ENCODE peak calls at places on chromosome 7, in four cellular contexts. L, Q, P and U are unnamed samples.

GRCh38 chr7:18290223-18290622 is 205.3 kb upstream of the HDAC9 start:
- DNase-seq in L (no peak), P (no peak), Q (no peak), U (no peak)

GRCh38 chr7:69457912-69458491 is 140.3 kb upstream of the AUTS2 start:
- DNase-seq in Q (peak), L (peak), P (peak), U (no peak)

GRCh38 chr7:100561491-100562194 is 12.1 kb downstream of the SAP25 start:
- DNase-seq in P (no peak), L (no peak), Q (no peak), U (no peak)

GRCh38 chr7:139893999-139894398 is 64.9 kb downstream of the TBXAS1 start:
- DNase-seq in L (no peak), Q (no peak), P (no peak), U (no peak)

GRCh38 chr7:67022501-67022900 is 25.9 kb downstream of the TYW1 start:
- DNase-seq in L (no peak), Q (no peak), P (no peak), U (no peak)

GRCh38 chr7:46750321-46750865 is 829.3 kb upstream of the IGFBP3 start:
- DNase-seq in P (no peak), Q (no peak), L (no peak), U (no peak)

GRCh38 chr7:120059641-120060040 is 213.3 kb upstream of the KCND2 start:
- DNase-seq in L (no peak), P (no peak), Q (no peak), U (no peak)

GRCh38 chr7:143396625-143397556 is 11.8 kb downstream of the EPHA1 start:
- DNase-seq in Q (no peak), P (no peak), L (no peak), U (no peak)

GRCh38 chr7:158957921-158958471 is 101.6 kb downstream of the DYNC2I1 start:
- DNase-seq in Q (no peak), L (no peak), P (peak), U (no peak)

GRCh38 chr7:139620676-139621344 is 97.3 kb downstream of the CLEC2L start:
- DNase-seq in Q (peak), P (peak), L (no peak), U (peak)

GRCh38 chr7:140909476-140910161 is 15.1 kb downstream of the BRAF start:
- DNase-seq in Q (no peak), P (no peak), L (no peak), U (no peak)

GRCh38 chr7:130982160-130982638 is 248.2 kb upstream of the KLF14 start:
- DNase-seq in Q (no peak), L (no peak), P (no peak), U (no peak)

GRCh38 chr7:133315332-133316040 is 62.6 kb downstream of the EXOC4 start:
- DNase-seq in P (no peak), L (no peak), Q (no peak), U (no peak)

GRCh38 chr7:50867048-50867383 is 84.3 kb upstream of the GRB10 start:
- DNase-seq in P (no peak), L (no peak), Q (no peak), U (no peak)

GRCh38 chr7:123635551-123636359 is 19.9 kb upstream of the LMOD2 start:
- DNase-seq in Q (no peak), L (no peak), P (no peak), U (no peak)

GRCh38 chr7:121083138-121083789 is 94.8 kb downstream of the CPED1 start:
- DNase-seq in P (no peak), L (no peak), Q (no peak), U (no peak)

GRCh38 chr7:55426676-55427075 is 61.5 kb downstream of the LANCL2 start:
- DNase-seq in P (peak), L (no peak), Q (no peak), U (no peak)

GRCh38 chr7:83001362-83002040 is 161.2 kb downstream of the PCLO start:
- DNase-seq in Q (no peak), P (no peak), L (no peak), U (no peak)

GRCh38 chr7:83005410-83005809 is 157.3 kb downstream of the PCLO start:
- DNase-seq in L (no peak), Q (no peak), P (no peak), U (no peak)
- TF ChIP-seq CTCF in L (no peak), Q (no peak), P (peak), U (peak)

DNA sequence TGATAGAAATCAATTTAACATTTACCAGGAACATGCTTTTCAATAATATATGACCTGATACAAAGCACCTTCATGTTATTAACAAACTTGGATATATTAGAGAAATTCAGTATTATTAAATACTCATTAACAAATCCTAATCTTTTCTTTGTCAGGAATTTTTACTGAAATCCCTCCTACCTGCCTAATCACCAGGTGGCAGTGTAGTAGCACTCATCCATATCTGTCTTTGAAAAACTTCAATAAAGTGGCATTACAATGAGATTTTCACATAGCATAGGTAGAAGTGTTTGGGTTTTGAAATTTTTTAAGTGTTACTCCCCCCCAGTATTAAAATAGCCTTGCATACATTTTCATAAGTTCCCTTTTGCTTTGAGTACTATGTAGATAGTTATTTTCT is 1246.6 kb upstream of the LRRN3 start:
- DNase-seq in P (no peak), Q (no peak), L (no peak), U (no peak)
- TF ChIP-seq CTCF in P (no peak), Q (peak), L (peak), U (peak)

DNA sequence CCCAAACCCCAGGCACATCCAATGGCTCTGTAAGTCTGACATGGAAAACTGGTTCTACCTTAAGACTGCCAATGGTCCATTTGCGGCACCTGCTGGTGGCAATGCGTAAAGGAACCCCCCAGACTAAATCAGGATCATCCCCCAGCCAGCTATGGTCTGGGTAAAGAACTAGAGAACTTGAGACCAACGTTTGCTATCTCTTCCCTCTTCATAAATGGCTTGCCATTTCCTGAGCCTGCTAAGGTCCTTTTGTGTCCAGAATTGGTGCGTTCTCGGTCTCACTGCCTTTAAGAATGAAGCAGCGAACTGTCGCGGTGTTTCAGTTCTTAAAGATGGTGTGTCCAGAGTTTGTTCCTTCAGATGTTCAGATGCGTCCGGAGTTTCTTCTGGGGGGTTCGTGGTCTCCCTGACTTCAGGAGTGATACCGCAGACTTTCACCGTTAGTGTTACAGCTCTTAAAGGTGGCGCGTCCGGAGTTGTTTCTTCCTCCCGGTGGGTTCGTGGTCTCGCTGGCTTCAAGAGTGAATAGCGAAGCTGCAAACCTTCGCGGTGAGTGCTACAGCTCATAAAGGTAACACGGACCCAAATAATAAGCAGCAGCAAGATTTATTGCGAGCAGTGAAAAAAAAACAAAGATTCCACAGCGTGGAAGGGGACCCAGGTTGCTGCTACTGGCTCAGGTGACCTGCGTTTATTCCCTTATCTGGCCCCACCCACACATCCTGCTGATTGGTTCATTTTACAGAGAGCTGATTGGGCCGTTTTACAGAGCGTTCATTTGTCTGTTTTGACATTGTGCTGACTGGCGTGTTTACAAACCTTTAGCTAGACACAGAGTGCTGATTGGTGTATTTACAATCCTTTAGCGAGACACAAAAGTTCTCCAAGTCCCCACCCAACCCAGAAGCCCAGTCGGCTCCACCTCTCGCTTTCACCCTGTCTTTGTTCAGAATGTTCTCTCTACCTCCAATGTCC is 95.4 kb downstream of the ELMO1 start:
- DNase-seq in L (no peak), P (peak), Q (no peak), U (no peak)
- TF ChIP-seq CTCF in L (no peak), P (peak), Q (peak), U (peak)

GRCh38 chr7:9598411-9598810 is 1165.0 kb downstream of the NXPH1 start:
- DNase-seq in L (no peak), P (no peak), Q (no peak), U (no peak)

GRCh38 chr7:9600974-9601373 is 1167.6 kb downstream of the NXPH1 start:
- DNase-seq in Q (no peak), L (no peak), P (peak), U (peak)
- TF ChIP-seq CTCF in Q (no peak), L (no peak), P (peak), U (peak)

DNA sequence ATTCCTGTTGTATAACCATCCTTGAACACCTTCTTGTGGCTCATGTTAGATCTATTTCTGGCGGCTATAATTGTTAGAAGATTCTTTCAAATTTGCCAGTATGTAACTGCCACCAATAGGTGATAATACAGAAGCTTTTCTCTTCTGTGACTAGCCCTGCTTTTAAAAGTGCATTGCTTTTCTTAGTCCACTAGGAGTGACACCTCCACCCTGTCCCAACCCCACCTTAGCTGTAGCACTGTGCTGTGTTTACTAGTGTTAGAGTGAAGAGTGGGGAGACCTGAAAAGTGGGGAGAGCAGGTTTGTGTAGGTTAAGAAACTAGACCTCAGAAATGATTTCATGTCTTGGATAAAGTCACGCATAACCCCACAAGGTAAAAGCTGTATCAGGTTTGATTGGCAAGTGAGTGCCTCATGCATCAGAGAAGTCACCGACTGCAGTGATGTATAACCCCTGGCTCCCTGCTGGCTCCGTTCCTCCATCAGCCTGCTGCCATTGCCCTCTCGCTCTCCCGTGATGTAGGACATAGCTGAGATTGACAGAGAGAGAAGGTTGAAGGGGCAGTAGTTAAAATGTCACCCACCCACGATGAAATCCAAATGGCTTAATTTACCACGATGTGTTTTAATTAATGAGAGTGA is 12.5 kb downstream of the NPVF start:
- DNase-seq in Q (no peak), L (no peak), P (no peak), U (no peak)
- TF ChIP-seq CTCF in Q (no peak), L (no peak), P (no peak), U (no peak)

GRCh38 chr7:105487559-105488218 is 34.4 kb downstream of the PUS7 start:
- DNase-seq in P (no peak), L (peak), Q (no peak), U (no peak)
- TF ChIP-seq CTCF in P (no peak), L (peak), Q (peak), U (peak)